ENCODE peak calls at places on chromosomes 3 and 15, in seven cellular contexts. Q is Peyer's patch, V is suprapubic skin, S is gastrocnemius medialis, D is A549, H is transverse colon, N is stomach. F is an unnamed sample.

GRCh38 chr3:161349529-161350278 is 21.6 kb downstream of the SPTSSB start:
- DNase-seq in Q (no peak), V (no peak), S (no peak), D (peak; percentile 31), H (no peak), N (no peak), F (no peak)

GRCh38 chr15:23566070-23567050 is 886 bp downstream of the MKRN3 start:
- DNase-seq in Q (no peak), V (no peak), S (no peak), D (peak; percentile 35), H (no peak), N (no peak), F (no peak)

GRCh38 chr3:6392123-6392522 is 468.8 kb upstream of the GRM7 start:
- DNase-seq in Q (no peak), V (no peak), S (no peak), D (no peak), H (no peak), N (no peak), F (no peak)

GRCh38 chr15:59018833-59019232 is 31.4 kb downstream of the RNF111 start:
- DNase-seq in Q (no peak), V (no peak), S (no peak), D (no peak), H (no peak), N (no peak), F (no peak)

GRCh38 chr3:49785565-49786356 is 581 bp downstream of the IP6K1 start:
- DNase-seq in Q (peak; percentile 39), V (no peak), S (no peak), D (no peak), H (peak; percentile 47), N (peak; percentile 39), F (no peak)

GRCh38 chr3:29887450-29887849 is 606.6 kb downstream of the RBMS3 start:
- DNase-seq in Q (no peak), V (no peak), S (no peak), D (no peak), H (no peak), N (no peak), F (no peak)

GRCh38 chr3:78633626-78634025 is 1134.2 kb downstream of the ROBO1 start:
- DNase-seq in Q (no peak), V (no peak), S (no peak), D (no peak), H (no peak), N (no peak), F (no peak)

GRCh38 chr3:188194327-188194726 is 40.4 kb downstream of the LPP start:
- DNase-seq in Q (no peak), V (no peak), S (no peak), D (no peak), H (no peak), N (no peak), F (no peak)

GRCh38 chr3:23793528-23794134 is 12.1 kb upstream of the UBE2E1 start:
- DNase-seq in Q (no peak), V (no peak), S (no peak), D (no peak), H (no peak), N (no peak), F (no peak)

GRCh38 chr3:47613723-47614122 is 35.1 kb upstream of the CSPG5 start:
- DNase-seq in Q (no peak), V (no peak), S (no peak), D (no peak), H (no peak), N (no peak), F (no peak)

GRCh38 chr3:146163584-146163983 is 2.6 kb upstream of the PLOD2 start:
- DNase-seq in Q (no peak), V (no peak), S (no peak), D (peak; percentile 89), H (no peak), N (no peak), F (no peak)

GRCh38 chr3:25103391-25103790 is 324.7 kb upstream of the RARB start:
- DNase-seq in Q (no peak), V (no peak), S (no peak), D (no peak), H (no peak), N (no peak), F (no peak)

GRCh38 chr15:47726399-47726823 is 9.1 kb downstream of the SEMA6D start:
- DNase-seq in Q (no peak), V (no peak), S (no peak), D (no peak), H (no peak), N (no peak), F (no peak)

GRCh38 chr3:146280859-146281258 is 30.0 kb upstream of the PLSCR4 start:
- DNase-seq in Q (no peak), V (no peak), S (no peak), D (no peak), H (no peak), N (no peak), F (no peak)

GRCh38 chr15:100115711-100116090 is 226.1 kb downstream of the ADAMTS17 start:
- DNase-seq in Q (no peak), V (no peak), S (peak; percentile 38), D (no peak), H (no peak), N (no peak), F (no peak)

GRCh38 chr15:28942521-28943035 is 56.8 kb downstream of the APBA2 start:
- DNase-seq in Q (no peak), V (no peak), S (no peak), D (no peak), H (no peak), N (peak; percentile 7), F (peak; percentile 54)

GRCh38 chr15:29090617-29091466 is 178.8 kb downstream of the NSMCE3 start:
- DNase-seq in Q (no peak), V (no peak), S (no peak), D (peak; percentile 41), H (no peak), N (no peak), F (no peak)

GRCh38 chr15:78107471-78107870 is 15.1 kb downstream of the SH2D7 start:
- DNase-seq in Q (no peak), V (peak; percentile 54), S (no peak), D (no peak), H (peak; percentile 6), N (no peak), F (no peak)

GRCh38 chr3:57659004-57659672 is 33.7 kb downstream of the DENND6A start:
- DNase-seq in Q (no peak), V (no peak), S (no peak), D (no peak), H (no peak), N (no peak), F (no peak)

GRCh38 chr3:113276581-113277080 is 65.3 kb downstream of the BOC start:
- DNase-seq in Q (no peak), V (no peak), S (no peak), D (no peak), H (no peak), N (no peak), F (no peak)
- H3K4me3 ChIP-seq in Q (no peak overlapping the region), V (peak overlapping the region; percentile 25), S (peak overlapping the region; percentile 32), D (no peak overlapping the region), H (no peak overlapping the region), N (peak overlapping the region; percentile 25), F (no peak overlapping the region)

GRCh38 chr15:69380100-69380725 is 33.9 kb upstream of the KIF23 start:
- DNase-seq in Q (no peak), V (no peak), S (no peak), D (peak; percentile 41), H (no peak), N (no peak), F (no peak)
- TF ChIP-seq CTCF in Q (no peak), V (no peak), S (no peak), D (peak; percentile 17), H (no peak), N (no peak), F (no peak)

GRCh38 chr3:119601154-119601553 is 3.5 kb downstream of the PLA1A start:
- DNase-seq in Q (no peak), V (no peak), S (no peak), D (no peak), H (no peak), N (no peak), F (peak; percentile 20)

GRCh38 chr3:119599558-119600174 is 2.0 kb downstream of the PLA1A start:
- DNase-seq in Q (no peak), V (no peak), S (no peak), D (no peak), H (no peak), N (no peak), F (no peak)

GRCh38 chr3:119602676-119603075 is 5.0 kb downstream of the PLA1A start:
- DNase-seq in Q (no peak), V (no peak), S (no peak), D (no peak), H (no peak), N (no peak), F (no peak)

GRCh38 chr3:119598410-119599098 is 869 bp downstream of the PLA1A start:
- DNase-seq in Q (no peak), V (no peak), S (no peak), D (no peak), H (no peak), N (no peak), F (no peak)

GRCh38 chr3:119600732-119601131 is 3.0 kb downstream of the PLA1A start:
- DNase-seq in Q (no peak), V (no peak), S (no peak), D (peak; percentile 12), H (no peak), N (no peak), F (no peak)
- TF ChIP-seq POLR2A in Q (no peak), V (no peak), S (no peak), D (no peak), H (no peak), N (no peak), F (no peak)

DNA sequence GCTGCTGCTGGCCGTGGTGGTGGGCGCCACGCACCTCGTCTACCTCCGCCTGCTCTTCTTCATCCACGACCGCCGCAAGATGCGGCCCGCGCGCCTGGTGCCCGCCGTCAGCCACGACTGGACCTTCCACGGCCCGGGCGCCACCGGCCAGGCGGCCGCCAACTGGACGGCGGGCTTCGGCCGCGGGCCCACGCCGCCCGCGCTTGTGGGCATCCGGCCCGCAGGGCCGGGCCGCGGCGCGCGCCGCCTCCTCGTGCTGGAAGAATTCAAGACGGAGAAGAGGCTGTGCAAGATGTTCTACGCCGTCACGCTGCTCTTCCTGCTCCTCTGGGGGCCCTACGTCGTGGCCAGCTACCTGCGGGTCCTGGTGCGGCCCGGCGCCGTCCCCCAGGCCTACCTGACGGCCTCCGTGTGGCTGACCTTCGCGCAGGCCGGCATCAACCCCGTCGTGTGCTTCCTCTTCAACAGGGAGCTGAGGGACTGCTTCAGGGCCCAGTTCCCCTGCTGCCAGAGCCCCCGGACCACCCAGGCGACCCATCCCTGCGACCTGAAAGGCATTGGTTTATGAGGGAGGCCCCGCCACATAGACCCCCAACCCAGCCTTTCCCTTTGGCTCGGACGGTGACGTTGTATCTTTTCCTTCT is 1.1 kb downstream of the GPR27 start:
- DNase-seq in Q (no peak), V (no peak), S (no peak), D (no peak), H (no peak), N (no peak), F (no peak)
- H3K4me3 ChIP-seq in Q (no peak overlapping the region), V (peak overlapping the region; percentile 59), S (no peak overlapping the region), D (peak overlapping the region; percentile 57), H (peak overlapping the region; percentile 43), N (peak overlapping the region; percentile 85), F (peak overlapping the region; percentile 25)

F was measured in lower leg skin.